ENCODE peak calls at places on chromosomes 13 and 19, in nine cellular contexts. O is Caco-2; K is progenitor cell of endocrine pancreas; U is ascending aorta; H is activated B cell treated with CpG ODN at 0.5 μM for 24 hours; W is HFF-Myc; T is neural crest cell; N is AG10803; L is CD8-positive, alpha-beta T cell. P is an unnamed sample.

GRCh38 chr13:113220141-113220598 is 10.8 kb downstream of the CUL4A start:
- DNase-seq in T (no peak), U (peak), N (no peak), L (no peak), O (no peak), W (no peak), H (no peak), K (no peak), P (no peak)

GRCh38 chr19:55435020-55435419 is 8.1 kb downstream of the SHISA7 start:
- DNase-seq in T (no peak), H (no peak), W (no peak), L (no peak), O (no peak), K (no peak), U (no peak), N (no peak), P (no peak)

GRCh38 chr13:37074703-37075102 is 15.2 kb upstream of the SUPT20H start:
- DNase-seq in K (no peak), L (no peak), N (peak), H (no peak), T (no peak), W (no peak), O (no peak), U (no peak), P (no peak)

GRCh38 chr19:55284405-55285058 is 735 bp downstream of the BRSK1 start:
- DNase-seq in W (no peak), K (no peak), T (no peak), L (no peak), O (peak), U (no peak), N (no peak), H (no peak), P (no peak)

GRCh38 chr19:40279761-40280607 is 5.2 kb downstream of the AKT2 start:
- DNase-seq in N (no peak), H (peak), K (no peak), W (no peak), U (no peak), O (no peak), L (peak), T (no peak), P (no peak)

GRCh38 chr19:43776285-43776684 is 4.5 kb downstream of the KCNN4 start:
- DNase-seq in T (no peak), N (no peak), H (no peak), U (no peak), K (no peak), L (no peak), W (no peak), O (no peak), P (no peak)

GRCh38 chr19:30778961-30779690 is 406.9 kb downstream of the ZNF536 start:
- DNase-seq in T (no peak), O (no peak), H (no peak), L (no peak), W (no peak), N (no peak), U (no peak), K (no peak), P (no peak)

GRCh38 chr19:1269478-1270167 is 491 bp downstream of the CIRBP start:
- DNase-seq in L (peak), T (peak), W (peak), O (peak), H (peak), N (peak), K (peak), U (peak), P (peak)

GRCh38 chr19:30133803-30134202 is 191.8 kb downstream of the URI1 start:
- DNase-seq in U (no peak), K (no peak), H (no peak), L (no peak), O (no peak), N (no peak), T (no peak), W (no peak), P (no peak)

GRCh38 chr19:1851581-1852293 is 3.5 kb upstream of the REXO1 start:
- DNase-seq in N (no peak), W (no peak), U (no peak), O (no peak), L (peak), K (no peak), H (peak), T (no peak), P (peak)

GRCh38 chr13:97849305-97849704 is 104.2 kb upstream of the IPO5 start:
- DNase-seq in N (peak), O (no peak), U (no peak), T (no peak), W (peak), L (no peak), K (no peak), H (no peak), P (peak)

GRCh38 chr19:6724631-6725185 is 4.3 kb upstream of the C3 start:
- DNase-seq in T (no peak), W (no peak), N (no peak), L (no peak), K (no peak), U (no peak), O (no peak), H (no peak), P (no peak)

GRCh38 chr19:23916991-23917390 is 2.3 kb downstream of the ZNF726 start:
- DNase-seq in L (no peak), O (no peak), N (peak), H (no peak), K (no peak), T (no peak), U (no peak), W (no peak), P (no peak)

GRCh38 chr13:60326273-60326672 is 70.7 kb upstream of the TDRD3 start:
- DNase-seq in O (no peak), W (no peak), H (no peak), N (no peak), L (no peak), K (no peak), U (no peak), T (no peak), P (no peak)

GRCh38 chr13:60327551-60327950 is 69.5 kb upstream of the TDRD3 start:
- DNase-seq in T (no peak), K (no peak), O (no peak), U (no peak), L (no peak), W (no peak), N (no peak), H (no peak), P (no peak)

GRCh38 chr13:60331249-60332012 is 65.6 kb upstream of the TDRD3 start:
- DNase-seq in O (no peak), T (no peak), N (no peak), K (no peak), L (no peak), H (no peak), W (no peak), U (no peak), P (no peak)

GRCh38 chr13:60328073-60328472 is 68.9 kb upstream of the TDRD3 start:
- DNase-seq in K (no peak), T (no peak), N (no peak), L (no peak), O (no peak), W (no peak), H (no peak), U (no peak), P (peak)

DNA sequence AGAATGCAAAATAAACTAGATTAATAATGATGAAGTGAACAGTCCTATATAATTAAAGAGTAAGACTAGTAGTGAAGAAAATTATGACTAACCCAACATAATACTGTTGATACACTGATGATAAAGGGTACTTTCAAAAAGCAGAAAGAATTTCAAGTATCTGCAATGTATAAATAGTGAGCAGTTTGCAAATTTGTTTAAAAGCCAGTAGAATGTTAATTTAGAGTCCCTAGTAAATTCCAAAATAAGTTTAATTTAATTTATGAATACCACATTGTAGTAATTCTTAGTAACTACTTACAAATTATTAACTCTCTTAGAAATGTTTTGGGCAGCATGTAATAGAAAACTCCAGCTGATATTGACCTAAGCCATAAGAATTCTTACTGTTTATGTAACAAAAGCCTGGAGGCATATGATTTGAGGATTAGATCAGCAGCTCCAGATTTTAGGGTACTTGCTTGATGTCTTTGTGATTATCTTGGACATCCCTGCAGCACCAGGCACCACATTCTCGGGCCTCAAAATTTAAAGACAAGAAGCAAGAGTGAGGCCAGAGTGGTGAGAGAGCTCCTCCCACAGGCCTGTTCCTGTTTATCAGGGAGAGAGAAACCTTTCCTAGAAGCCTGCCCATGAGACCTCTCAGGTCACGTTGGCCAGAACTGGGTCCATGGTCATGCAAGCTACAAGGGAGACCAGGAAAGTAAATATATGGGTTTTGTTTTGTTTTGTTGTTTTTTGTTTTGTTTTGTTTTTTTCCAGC is 67.6 kb upstream of the TDRD3 start:
- DNase-seq in T (peak), L (no peak), H (no peak), W (no peak), U (no peak), K (peak), O (peak), N (peak), P (peak)
- TF ChIP-seq CTCF in T (peak), L (no peak), H (no peak), W (peak), U (peak), K (peak), O (peak), N (peak), P (peak)

DNA sequence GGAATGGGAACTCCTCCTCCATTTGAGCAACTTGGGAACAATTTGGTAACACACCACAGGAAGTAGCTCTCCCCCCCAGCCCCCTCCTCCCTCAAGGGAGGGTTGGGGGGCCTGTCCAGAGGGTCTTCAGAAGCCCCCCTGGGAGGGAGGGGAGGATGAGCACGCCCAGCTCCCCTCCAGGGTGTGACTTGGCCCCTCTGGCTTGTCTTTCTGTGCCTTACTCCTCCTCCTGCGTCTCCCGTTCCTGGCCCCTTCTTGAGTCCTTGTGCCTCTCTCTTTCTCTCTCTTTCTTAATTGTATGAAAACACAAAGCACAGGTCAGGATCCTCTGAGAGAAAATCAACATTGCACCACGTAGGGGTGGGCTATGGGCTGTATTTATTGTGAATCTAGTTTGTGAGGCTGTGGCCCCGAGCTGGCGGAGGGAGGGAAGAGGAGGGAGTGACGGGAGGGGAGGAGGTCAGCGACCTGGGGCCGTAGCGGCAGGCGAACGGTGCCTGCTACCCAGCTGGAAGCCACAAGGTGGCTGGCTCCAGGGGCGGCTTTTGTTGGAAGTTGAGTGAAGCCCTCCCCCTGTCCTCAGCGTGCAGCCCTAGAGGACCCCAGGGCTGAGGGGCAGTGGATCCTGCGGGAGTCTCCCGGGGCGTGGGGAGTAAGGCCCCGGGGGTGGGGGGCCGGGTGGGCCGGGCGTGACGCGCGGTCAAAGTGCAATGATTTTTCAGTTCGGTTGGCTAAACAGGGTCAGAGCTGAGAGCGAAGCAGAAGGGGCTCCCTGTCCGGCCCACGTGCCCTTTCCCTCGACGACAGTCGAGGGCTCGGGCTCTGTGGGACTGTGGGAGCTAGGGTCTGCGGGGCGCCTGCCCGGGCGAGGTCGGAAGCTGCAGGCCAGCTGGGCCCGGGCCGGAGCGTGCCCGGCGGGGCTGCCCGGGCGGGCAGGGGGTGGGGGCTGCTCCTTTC is 6.4 kb downstream of the LYL1 start:
- DNase-seq in H (peak), N (no peak), K (peak), U (peak), T (no peak), W (no peak), O (peak), L (no peak), P (no peak)
- TF ChIP-seq CTCF in H (no peak), N (peak), K (peak), U (peak), T (peak), W (no peak), O (peak), L (no peak), P (no peak)

GRCh38 chr13:51769455-51770127 is 34.4 kb downstream of the DHRS12 start:
- DNase-seq in W (no peak), L (no peak), T (no peak), H (no peak), N (no peak), U (peak), O (no peak), K (no peak), P (no peak)

GRCh38 chr13:51768378-51768921 is 35.5 kb downstream of the DHRS12 start:
- DNase-seq in H (no peak), T (no peak), U (no peak), W (no peak), O (no peak), L (no peak), K (no peak), N (no peak), P (no peak)

GRCh38 chr13:51765142-51765515 is 38.8 kb downstream of the DHRS12 start:
- DNase-seq in K (no peak), N (peak), T (no peak), H (no peak), U (no peak), L (no peak), O (no peak), W (no peak), P (no peak)

GRCh38 chr13:51768976-51769375 is 35.0 kb downstream of the DHRS12 start:
- DNase-seq in U (no peak), T (no peak), N (no peak), O (no peak), H (no peak), W (no peak), L (no peak), K (no peak), P (no peak)

DNA sequence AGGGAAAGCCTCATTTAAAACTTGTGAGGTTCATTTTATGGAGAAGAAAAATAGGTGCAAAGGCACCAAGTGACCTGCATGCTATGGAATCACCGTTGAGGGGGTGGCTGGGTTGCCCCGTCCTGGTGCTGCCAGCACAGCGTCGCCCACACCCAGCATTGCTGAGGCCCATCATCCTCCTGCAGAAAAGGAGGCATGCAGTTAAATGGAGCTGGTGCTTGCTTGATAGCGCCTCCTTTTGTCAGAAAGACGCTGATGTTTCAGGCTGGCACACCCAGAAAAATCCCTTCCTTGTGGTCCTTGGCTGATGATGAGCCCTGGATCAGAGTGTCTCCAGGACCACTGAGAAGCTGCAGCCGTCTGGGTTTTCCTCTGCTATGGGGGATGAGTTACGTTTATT is 36.9 kb downstream of the DHRS12 start:
- DNase-seq in N (no peak), L (no peak), U (no peak), K (no peak), T (no peak), W (no peak), O (no peak), H (no peak), P (no peak)
- TF ChIP-seq CTCF in N (no peak), L (no peak), U (no peak), K (no peak), T (no peak), W (peak), O (no peak), H (no peak), P (peak)

GRCh38 chr19:49132974-49133609 is 13.7 kb downstream of the PPFIA3 start:
- DNase-seq in L (no peak), H (no peak), K (no peak), N (no peak), U (no peak), T (no peak), W (no peak), O (no peak), P (no peak)

GRCh38 chr19:49136771-49137171 is 17.4 kb downstream of the PPFIA3 start:
- DNase-seq in H (no peak), T (no peak), N (peak), O (no peak), L (no peak), W (no peak), K (no peak), U (no peak), P (no peak)

GRCh38 chr19:49130325-49130724 is 11.0 kb downstream of the PPFIA3 start:
- DNase-seq in H (no peak), T (no peak), W (no peak), U (no peak), L (no peak), K (no peak), O (no peak), N (no peak), P (no peak)

GRCh38 chr19:49135686-49136085 is 16.3 kb downstream of the PPFIA3 start:
- DNase-seq in T (no peak), U (no peak), N (no peak), O (no peak), W (no peak), K (no peak), H (no peak), L (no peak), P (no peak)

GRCh38 chr19:49133621-49134454 is 14.5 kb downstream of the PPFIA3 start:
- DNase-seq in U (peak), O (no peak), T (no peak), N (peak), L (no peak), K (no peak), W (no peak), H (no peak), P (peak)
- TF ChIP-seq CTCF in U (no peak), O (no peak), T (no peak), N (no peak), L (no peak), K (no peak), W (no peak), H (no peak), P (no peak)

GRCh38 chr13:73777134-73777533 is 357.1 kb downstream of the KLF12 start:
- DNase-seq in H (no peak), L (no peak), N (no peak), W (no peak), O (no peak), U (no peak), T (no peak), K (no peak), P (no peak)
- TF ChIP-seq CTCF in H (no peak), L (no peak), N (no peak), W (no peak), O (no peak), U (no peak), T (no peak), K (no peak), P (no peak)

GRCh38 chr13:107715496-107715895 is 499.8 kb downstream of the LIG4 start:
- DNase-seq in O (no peak), T (no peak), N (no peak), W (no peak), L (no peak), H (no peak), U (no peak), K (no peak), P (no peak)

GRCh38 chr13:107716241-107716640 is 499.1 kb downstream of the LIG4 start:
- DNase-seq in W (no peak), U (no peak), T (no peak), K (no peak), N (no peak), O (no peak), L (no peak), H (no peak), P (no peak)

GRCh38 chr13:107716741-107717140 is 498.6 kb downstream of the LIG4 start:
- DNase-seq in L (no peak), T (no peak), U (no peak), H (no peak), O (no peak), N (no peak), K (no peak), W (no peak), P (no peak)

DNA sequence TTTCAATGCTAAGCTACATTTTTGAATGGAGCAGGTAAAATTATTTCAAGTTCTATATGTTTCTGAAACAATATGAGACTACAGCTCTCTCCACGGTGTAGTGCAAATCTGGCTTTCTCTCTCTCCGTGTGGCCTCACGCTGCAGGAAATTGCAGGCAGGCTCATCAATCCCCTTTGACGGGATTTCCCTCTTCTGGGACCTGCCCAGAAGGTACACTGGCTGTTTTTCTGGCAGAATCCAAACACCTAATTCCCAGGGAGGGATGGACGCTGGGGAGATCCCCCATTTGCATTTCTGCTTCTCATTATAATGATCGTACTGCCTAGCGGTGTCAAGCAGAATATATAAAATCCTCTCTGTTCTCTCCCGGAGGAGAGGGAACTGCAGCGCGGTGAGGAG is 493.9 kb downstream of the LIG4 start:
- DNase-seq in H (no peak), L (no peak), T (no peak), K (no peak), U (no peak), O (no peak), N (no peak), W (no peak), P (no peak)
- TF ChIP-seq CTCF in H (no peak), L (no peak), T (no peak), K (no peak), U (no peak), O (no peak), N (no peak), W (no peak), P (no peak)

DNA sequence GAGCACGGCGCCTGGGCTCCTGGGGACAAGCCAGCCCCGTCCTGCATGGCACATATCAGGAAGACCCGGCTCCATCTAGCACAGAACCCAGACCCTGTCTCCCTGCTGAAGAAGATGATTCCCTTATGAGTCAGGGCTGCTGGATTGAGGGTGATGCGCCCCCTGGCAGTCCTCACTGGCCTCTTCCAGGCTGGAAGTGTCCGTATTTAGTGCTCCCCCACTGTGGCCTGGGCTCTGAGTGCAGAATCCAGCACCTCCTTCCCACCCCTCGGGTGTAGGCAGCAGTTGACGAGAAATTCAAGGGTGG is 14.9 kb downstream of the COMP start:
- DNase-seq in O (no peak), K (no peak), N (peak), W (no peak), L (no peak), H (no peak), T (no peak), U (no peak), P (no peak)
- TF ChIP-seq CTCF in O (no peak), K (no peak), N (peak), W (peak), L (no peak), H (no peak), T (no peak), U (no peak), P (no peak)

GRCh38 chr13:19089315-19089714 is 92.3 kb downstream of the TUBA3C start:
- DNase-seq in H (no peak), O (no peak), K (no peak), T (no peak), U (no peak), W (no peak), N (no peak), L (no peak), P (no peak)
- TF ChIP-seq CTCF in H (no peak), O (no peak), K (no peak), T (no peak), U (no peak), W (no peak), N (no peak), L (no peak), P (no peak)

GRCh38 chr13:96141032-96141431 is 51.1 kb downstream of the HS6ST3 start:
- DNase-seq in T (no peak), H (no peak), K (no peak), N (peak), O (no peak), U (no peak), L (no peak), W (no peak), P (no peak)
- TF ChIP-seq CTCF in T (peak), H (no peak), K (peak), N (peak), O (no peak), U (no peak), L (no peak), W (no peak), P (peak)